ENCODE peak calls at places on chromosomes 16 and 17, in eight cellular contexts. One of them, this sample, is unnamed.

GRCh38 chr17:58671969-58672368 is 19.9 kb downstream of the TEX14 start:
- DNase-seq in WTC11: peak
- DNase-seq in activated T-helper 1 cell treated with anti-CD3 and anti-CD28 coated beads, Interleukin-12 subunit alpha, Interleukin-12 subunit beta, Interleukin-2, Interleukin-4 antibody, amounts not matched to agents 30 ng/mL and 10 ng/mL and 1 ng/mL, durations not matched to agents 14 hours and 24 hours and 36 hours: no peak
- DNase-seq in PC-3: no peak
- DNase-seq in fibroblast of pulmonary artery: no peak
- DNase-seq in T-helper 9 cell: no peak
- DNase-seq in GM12865: no peak
- DNase-seq in NCI-H526 treated with DMSO at 0.1 percent for 48 hours: no peak
- DNase-seq in this sample: no peak

GRCh38 chr16:53412549-53412948 is 21.7 kb upstream of the RBL2 start:
- DNase-seq in WTC11: no peak
- DNase-seq in activated T-helper 1 cell treated with anti-CD3 and anti-CD28 coated beads, Interleukin-12 subunit alpha, Interleukin-12 subunit beta, Interleukin-2, Interleukin-4 antibody, amounts not matched to agents 30 ng/mL and 10 ng/mL and 1 ng/mL, durations not matched to agents 14 hours and 24 hours and 36 hours: no peak
- DNase-seq in PC-3: no peak
- DNase-seq in fibroblast of pulmonary artery: no peak
- DNase-seq in T-helper 9 cell: no peak
- DNase-seq in GM12865: no peak
- DNase-seq in NCI-H526 treated with DMSO at 0.1 percent for 48 hours: no peak
- DNase-seq in this sample: no peak

GRCh38 chr16:81313731-81314602 is 795 bp upstream of the GAN start:
- DNase-seq in WTC11: peak
- DNase-seq in activated T-helper 1 cell treated with anti-CD3 and anti-CD28 coated beads, Interleukin-12 subunit alpha, Interleukin-12 subunit beta, Interleukin-2, Interleukin-4 antibody, amounts not matched to agents 30 ng/mL and 10 ng/mL and 1 ng/mL, durations not matched to agents 14 hours and 24 hours and 36 hours: no peak
- DNase-seq in PC-3: no peak
- DNase-seq in fibroblast of pulmonary artery: peak
- DNase-seq in T-helper 9 cell: peak
- DNase-seq in GM12865: peak
- DNase-seq in NCI-H526 treated with DMSO at 0.1 percent for 48 hours: no peak
- DNase-seq in this sample: no peak

GRCh38 chr17:50173335-50173941 is 7.6 kb downstream of the SGCA start:
- DNase-seq in WTC11: no peak
- DNase-seq in activated T-helper 1 cell treated with anti-CD3 and anti-CD28 coated beads, Interleukin-12 subunit alpha, Interleukin-12 subunit beta, Interleukin-2, Interleukin-4 antibody, amounts not matched to agents 30 ng/mL and 10 ng/mL and 1 ng/mL, durations not matched to agents 14 hours and 24 hours and 36 hours: no peak
- DNase-seq in PC-3: no peak
- DNase-seq in fibroblast of pulmonary artery: peak
- DNase-seq in T-helper 9 cell: no peak
- DNase-seq in GM12865: no peak
- DNase-seq in NCI-H526 treated with DMSO at 0.1 percent for 48 hours: no peak
- DNase-seq in this sample: peak

GRCh38 chr16:3488801-3489200 is 6.5 kb downstream of the C16orf90 start:
- DNase-seq in WTC11: no peak
- DNase-seq in activated T-helper 1 cell treated with anti-CD3 and anti-CD28 coated beads, Interleukin-12 subunit alpha, Interleukin-12 subunit beta, Interleukin-2, Interleukin-4 antibody, amounts not matched to agents 30 ng/mL and 10 ng/mL and 1 ng/mL, durations not matched to agents 14 hours and 24 hours and 36 hours: no peak
- DNase-seq in PC-3: no peak
- DNase-seq in fibroblast of pulmonary artery: no peak
- DNase-seq in T-helper 9 cell: no peak
- DNase-seq in GM12865: no peak
- DNase-seq in NCI-H526 treated with DMSO at 0.1 percent for 48 hours: no peak
- DNase-seq in this sample: no peak

GRCh38 chr17:76493505-76494167 is 7.6 kb downstream of the RHBDF2 start:
- DNase-seq in WTC11: no peak
- DNase-seq in activated T-helper 1 cell treated with anti-CD3 and anti-CD28 coated beads, Interleukin-12 subunit alpha, Interleukin-12 subunit beta, Interleukin-2, Interleukin-4 antibody, amounts not matched to agents 30 ng/mL and 10 ng/mL and 1 ng/mL, durations not matched to agents 14 hours and 24 hours and 36 hours: peak
- DNase-seq in PC-3: no peak
- DNase-seq in fibroblast of pulmonary artery: no peak
- DNase-seq in T-helper 9 cell: peak
- DNase-seq in GM12865: peak
- DNase-seq in NCI-H526 treated with DMSO at 0.1 percent for 48 hours: no peak
- DNase-seq in this sample: peak

GRCh38 chr16:4218202-4218601 is 23.7 kb downstream of the SRL start:
- DNase-seq in WTC11: no peak
- DNase-seq in activated T-helper 1 cell treated with anti-CD3 and anti-CD28 coated beads, Interleukin-12 subunit alpha, Interleukin-12 subunit beta, Interleukin-2, Interleukin-4 antibody, amounts not matched to agents 30 ng/mL and 10 ng/mL and 1 ng/mL, durations not matched to agents 14 hours and 24 hours and 36 hours: no peak
- DNase-seq in PC-3: no peak
- DNase-seq in fibroblast of pulmonary artery: no peak
- DNase-seq in T-helper 9 cell: no peak
- DNase-seq in GM12865: no peak
- DNase-seq in NCI-H526 treated with DMSO at 0.1 percent for 48 hours: no peak
- DNase-seq in this sample: no peak

GRCh38 chr16:27444015-27444414 is 42.0 kb downstream of the IL21R start:
- DNase-seq in WTC11: no peak
- DNase-seq in activated T-helper 1 cell treated with anti-CD3 and anti-CD28 coated beads, Interleukin-12 subunit alpha, Interleukin-12 subunit beta, Interleukin-2, Interleukin-4 antibody, amounts not matched to agents 30 ng/mL and 10 ng/mL and 1 ng/mL, durations not matched to agents 14 hours and 24 hours and 36 hours: no peak
- DNase-seq in PC-3: no peak
- DNase-seq in fibroblast of pulmonary artery: peak
- DNase-seq in T-helper 9 cell: no peak
- DNase-seq in GM12865: no peak
- DNase-seq in NCI-H526 treated with DMSO at 0.1 percent for 48 hours: no peak
- DNase-seq in this sample: no peak

GRCh38 chr17:82520041-82520910 is 744 bp downstream of the FOXK2 start:
- DNase-seq in WTC11: peak
- DNase-seq in activated T-helper 1 cell treated with anti-CD3 and anti-CD28 coated beads, Interleukin-12 subunit alpha, Interleukin-12 subunit beta, Interleukin-2, Interleukin-4 antibody, amounts not matched to agents 30 ng/mL and 10 ng/mL and 1 ng/mL, durations not matched to agents 14 hours and 24 hours and 36 hours: peak
- DNase-seq in PC-3: peak
- DNase-seq in fibroblast of pulmonary artery: peak
- DNase-seq in T-helper 9 cell: peak
- DNase-seq in GM12865: peak
- DNase-seq in NCI-H526 treated with DMSO at 0.1 percent for 48 hours: peak
- DNase-seq in this sample: peak

GRCh38 chr17:9645858-9646555 is 690 bp downstream of the USP43 start:
- DNase-seq in WTC11: peak
- DNase-seq in activated T-helper 1 cell treated with anti-CD3 and anti-CD28 coated beads, Interleukin-12 subunit alpha, Interleukin-12 subunit beta, Interleukin-2, Interleukin-4 antibody, amounts not matched to agents 30 ng/mL and 10 ng/mL and 1 ng/mL, durations not matched to agents 14 hours and 24 hours and 36 hours: no peak
- DNase-seq in PC-3: peak
- DNase-seq in fibroblast of pulmonary artery: no peak
- DNase-seq in T-helper 9 cell: no peak
- DNase-seq in GM12865: peak
- DNase-seq in NCI-H526 treated with DMSO at 0.1 percent for 48 hours: peak
- DNase-seq in this sample: peak

GRCh38 chr16:89847056-89847929 is 19.0 kb downstream of the SPIRE2 start:
- DNase-seq in WTC11: no peak
- DNase-seq in activated T-helper 1 cell treated with anti-CD3 and anti-CD28 coated beads, Interleukin-12 subunit alpha, Interleukin-12 subunit beta, Interleukin-2, Interleukin-4 antibody, amounts not matched to agents 30 ng/mL and 10 ng/mL and 1 ng/mL, durations not matched to agents 14 hours and 24 hours and 36 hours: no peak
- DNase-seq in PC-3: no peak
- DNase-seq in fibroblast of pulmonary artery: no peak
- DNase-seq in T-helper 9 cell: no peak
- DNase-seq in GM12865: no peak
- DNase-seq in NCI-H526 treated with DMSO at 0.1 percent for 48 hours: peak
- DNase-seq in this sample: no peak

GRCh38 chr17:8079291-8080207 is 8.0 kb downstream of the ALOX12B start:
- DNase-seq in WTC11: peak
- DNase-seq in activated T-helper 1 cell treated with anti-CD3 and anti-CD28 coated beads, Interleukin-12 subunit alpha, Interleukin-12 subunit beta, Interleukin-2, Interleukin-4 antibody, amounts not matched to agents 30 ng/mL and 10 ng/mL and 1 ng/mL, durations not matched to agents 14 hours and 24 hours and 36 hours: peak
- DNase-seq in PC-3: peak
- DNase-seq in fibroblast of pulmonary artery: peak
- DNase-seq in T-helper 9 cell: peak
- DNase-seq in GM12865: peak
- DNase-seq in NCI-H526 treated with DMSO at 0.1 percent for 48 hours: peak
- DNase-seq in this sample: peak

GRCh38 chr17:31533546-31534155 is 142.2 kb downstream of the RAB11FIP4 start:
- DNase-seq in WTC11: peak
- DNase-seq in activated T-helper 1 cell treated with anti-CD3 and anti-CD28 coated beads, Interleukin-12 subunit alpha, Interleukin-12 subunit beta, Interleukin-2, Interleukin-4 antibody, amounts not matched to agents 30 ng/mL and 10 ng/mL and 1 ng/mL, durations not matched to agents 14 hours and 24 hours and 36 hours: no peak
- DNase-seq in PC-3: peak
- DNase-seq in fibroblast of pulmonary artery: peak
- DNase-seq in T-helper 9 cell: no peak
- DNase-seq in GM12865: no peak
- DNase-seq in NCI-H526 treated with DMSO at 0.1 percent for 48 hours: no peak
- DNase-seq in this sample: peak

GRCh38 chr16:48393843-48394703 is 8.9 kb upstream of the SIAH1 start:
- DNase-seq in WTC11: no peak
- DNase-seq in activated T-helper 1 cell treated with anti-CD3 and anti-CD28 coated beads, Interleukin-12 subunit alpha, Interleukin-12 subunit beta, Interleukin-2, Interleukin-4 antibody, amounts not matched to agents 30 ng/mL and 10 ng/mL and 1 ng/mL, durations not matched to agents 14 hours and 24 hours and 36 hours: no peak
- DNase-seq in PC-3: no peak
- DNase-seq in fibroblast of pulmonary artery: peak
- DNase-seq in T-helper 9 cell: no peak
- DNase-seq in GM12865: no peak
- DNase-seq in NCI-H526 treated with DMSO at 0.1 percent for 48 hours: no peak
- DNase-seq in this sample: no peak

GRCh38 chr16:23407436-23408125 is 45.4 kb downstream of the COG7 start:
- DNase-seq in WTC11: no peak
- DNase-seq in activated T-helper 1 cell treated with anti-CD3 and anti-CD28 coated beads, Interleukin-12 subunit alpha, Interleukin-12 subunit beta, Interleukin-2, Interleukin-4 antibody, amounts not matched to agents 30 ng/mL and 10 ng/mL and 1 ng/mL, durations not matched to agents 14 hours and 24 hours and 36 hours: no peak
- DNase-seq in PC-3: no peak
- DNase-seq in fibroblast of pulmonary artery: no peak
- DNase-seq in T-helper 9 cell: no peak
- DNase-seq in GM12865: no peak
- DNase-seq in NCI-H526 treated with DMSO at 0.1 percent for 48 hours: no peak
- DNase-seq in this sample: no peak

GRCh38 chr17:78408476-78409020 is 30.1 kb downstream of the PGS1 start:
- DNase-seq in WTC11: no peak
- DNase-seq in activated T-helper 1 cell treated with anti-CD3 and anti-CD28 coated beads, Interleukin-12 subunit alpha, Interleukin-12 subunit beta, Interleukin-2, Interleukin-4 antibody, amounts not matched to agents 30 ng/mL and 10 ng/mL and 1 ng/mL, durations not matched to agents 14 hours and 24 hours and 36 hours: no peak
- DNase-seq in PC-3: no peak
- DNase-seq in fibroblast of pulmonary artery: no peak
- DNase-seq in T-helper 9 cell: no peak
- DNase-seq in GM12865: no peak
- DNase-seq in NCI-H526 treated with DMSO at 0.1 percent for 48 hours: no peak
- DNase-seq in this sample: peak

GRCh38 chr17:27807567-27808470 is 7.5 kb upstream of the NOS2 start:
- DNase-seq in WTC11: no peak
- DNase-seq in activated T-helper 1 cell treated with anti-CD3 and anti-CD28 coated beads, Interleukin-12 subunit alpha, Interleukin-12 subunit beta, Interleukin-2, Interleukin-4 antibody, amounts not matched to agents 30 ng/mL and 10 ng/mL and 1 ng/mL, durations not matched to agents 14 hours and 24 hours and 36 hours: peak
- DNase-seq in PC-3: no peak
- DNase-seq in fibroblast of pulmonary artery: no peak
- DNase-seq in T-helper 9 cell: peak
- DNase-seq in GM12865: peak
- DNase-seq in NCI-H526 treated with DMSO at 0.1 percent for 48 hours: no peak
- DNase-seq in this sample: peak

GRCh38 chr17:80034977-80035686 is 540 bp downstream of the TBC1D16 start:
- DNase-seq in WTC11: peak
- DNase-seq in activated T-helper 1 cell treated with anti-CD3 and anti-CD28 coated beads, Interleukin-12 subunit alpha, Interleukin-12 subunit beta, Interleukin-2, Interleukin-4 antibody, amounts not matched to agents 30 ng/mL and 10 ng/mL and 1 ng/mL, durations not matched to agents 14 hours and 24 hours and 36 hours: peak
- DNase-seq in PC-3: peak
- DNase-seq in fibroblast of pulmonary artery: peak
- DNase-seq in T-helper 9 cell: peak
- DNase-seq in GM12865: peak
- DNase-seq in NCI-H526 treated with DMSO at 0.1 percent for 48 hours: no peak
- DNase-seq in this sample: peak

GRCh38 chr17:80922580-80923160 is 69.0 kb upstream of the CHMP6 start:
- DNase-seq in WTC11: no peak
- DNase-seq in activated T-helper 1 cell treated with anti-CD3 and anti-CD28 coated beads, Interleukin-12 subunit alpha, Interleukin-12 subunit beta, Interleukin-2, Interleukin-4 antibody, amounts not matched to agents 30 ng/mL and 10 ng/mL and 1 ng/mL, durations not matched to agents 14 hours and 24 hours and 36 hours: no peak
- DNase-seq in PC-3: no peak
- DNase-seq in fibroblast of pulmonary artery: no peak
- DNase-seq in T-helper 9 cell: no peak
- DNase-seq in GM12865: no peak
- DNase-seq in NCI-H526 treated with DMSO at 0.1 percent for 48 hours: no peak
- DNase-seq in this sample: no peak

GRCh38 chr16:27230562-27230991 is 27.3 kb downstream of the KDM8 start:
- DNase-seq in WTC11: peak
- DNase-seq in activated T-helper 1 cell treated with anti-CD3 and anti-CD28 coated beads, Interleukin-12 subunit alpha, Interleukin-12 subunit beta, Interleukin-2, Interleukin-4 antibody, amounts not matched to agents 30 ng/mL and 10 ng/mL and 1 ng/mL, durations not matched to agents 14 hours and 24 hours and 36 hours: peak
- DNase-seq in PC-3: no peak
- DNase-seq in fibroblast of pulmonary artery: no peak
- DNase-seq in T-helper 9 cell: peak
- DNase-seq in GM12865: no peak
- DNase-seq in NCI-H526 treated with DMSO at 0.1 percent for 48 hours: no peak
- DNase-seq in this sample: peak

GRCh38 chr17:45168991-45169752 is 7.5 kb downstream of the HEXIM2 start:
- DNase-seq in WTC11: peak
- DNase-seq in activated T-helper 1 cell treated with anti-CD3 and anti-CD28 coated beads, Interleukin-12 subunit alpha, Interleukin-12 subunit beta, Interleukin-2, Interleukin-4 antibody, amounts not matched to agents 30 ng/mL and 10 ng/mL and 1 ng/mL, durations not matched to agents 14 hours and 24 hours and 36 hours: no peak
- DNase-seq in PC-3: no peak
- DNase-seq in fibroblast of pulmonary artery: no peak
- DNase-seq in T-helper 9 cell: no peak
- DNase-seq in GM12865: no peak
- DNase-seq in NCI-H526 treated with DMSO at 0.1 percent for 48 hours: no peak
- DNase-seq in this sample: no peak

GRCh38 chr17:82246365-82247174 is 17.7 kb downstream of the SLC16A3 start:
- DNase-seq in WTC11: no peak
- DNase-seq in activated T-helper 1 cell treated with anti-CD3 and anti-CD28 coated beads, Interleukin-12 subunit alpha, Interleukin-12 subunit beta, Interleukin-2, Interleukin-4 antibody, amounts not matched to agents 30 ng/mL and 10 ng/mL and 1 ng/mL, durations not matched to agents 14 hours and 24 hours and 36 hours: no peak
- DNase-seq in PC-3: peak
- DNase-seq in fibroblast of pulmonary artery: peak
- DNase-seq in T-helper 9 cell: no peak
- DNase-seq in GM12865: no peak
- DNase-seq in NCI-H526 treated with DMSO at 0.1 percent for 48 hours: no peak
- DNase-seq in this sample: peak

GRCh38 chr17:29215174-29215573 is 31.5 kb upstream of the CRYBA1 start:
- DNase-seq in WTC11: no peak
- DNase-seq in activated T-helper 1 cell treated with anti-CD3 and anti-CD28 coated beads, Interleukin-12 subunit alpha, Interleukin-12 subunit beta, Interleukin-2, Interleukin-4 antibody, amounts not matched to agents 30 ng/mL and 10 ng/mL and 1 ng/mL, durations not matched to agents 14 hours and 24 hours and 36 hours: no peak
- DNase-seq in PC-3: no peak
- DNase-seq in fibroblast of pulmonary artery: no peak
- DNase-seq in T-helper 9 cell: no peak
- DNase-seq in GM12865: no peak
- DNase-seq in NCI-H526 treated with DMSO at 0.1 percent for 48 hours: no peak
- DNase-seq in this sample: no peak

GRCh38 chr16:3509470-3509928 is 8.7 kb downstream of the CLUAP1 start:
- DNase-seq in WTC11: no peak
- DNase-seq in activated T-helper 1 cell treated with anti-CD3 and anti-CD28 coated beads, Interleukin-12 subunit alpha, Interleukin-12 subunit beta, Interleukin-2, Interleukin-4 antibody, amounts not matched to agents 30 ng/mL and 10 ng/mL and 1 ng/mL, durations not matched to agents 14 hours and 24 hours and 36 hours: peak
- DNase-seq in PC-3: peak
- DNase-seq in fibroblast of pulmonary artery: no peak
- DNase-seq in T-helper 9 cell: peak
- DNase-seq in GM12865: peak
- DNase-seq in NCI-H526 treated with DMSO at 0.1 percent for 48 hours: no peak
- DNase-seq in this sample: no peak

GRCh38 chr17:76467809-76468633 is 618 bp downstream of the AANAT start:
- DNase-seq in WTC11: no peak
- DNase-seq in activated T-helper 1 cell treated with anti-CD3 and anti-CD28 coated beads, Interleukin-12 subunit alpha, Interleukin-12 subunit beta, Interleukin-2, Interleukin-4 antibody, amounts not matched to agents 30 ng/mL and 10 ng/mL and 1 ng/mL, durations not matched to agents 14 hours and 24 hours and 36 hours: no peak
- DNase-seq in PC-3: no peak
- DNase-seq in fibroblast of pulmonary artery: no peak
- DNase-seq in T-helper 9 cell: no peak
- DNase-seq in GM12865: no peak
- DNase-seq in NCI-H526 treated with DMSO at 0.1 percent for 48 hours: no peak
- DNase-seq in this sample: no peak

GRCh38 chr17:66523378-66524174 is 221.2 kb downstream of the PRKCA start:
- DNase-seq in WTC11: no peak
- DNase-seq in activated T-helper 1 cell treated with anti-CD3 and anti-CD28 coated beads, Interleukin-12 subunit alpha, Interleukin-12 subunit beta, Interleukin-2, Interleukin-4 antibody, amounts not matched to agents 30 ng/mL and 10 ng/mL and 1 ng/mL, durations not matched to agents 14 hours and 24 hours and 36 hours: no peak
- DNase-seq in PC-3: no peak
- DNase-seq in fibroblast of pulmonary artery: peak
- DNase-seq in T-helper 9 cell: no peak
- DNase-seq in GM12865: no peak
- DNase-seq in NCI-H526 treated with DMSO at 0.1 percent for 48 hours: no peak
- DNase-seq in this sample: no peak

GRCh38 chr17:57585341-57586098 is 159.6 kb downstream of the CCDC182 start:
- DNase-seq in WTC11: no peak
- DNase-seq in activated T-helper 1 cell treated with anti-CD3 and anti-CD28 coated beads, Interleukin-12 subunit alpha, Interleukin-12 subunit beta, Interleukin-2, Interleukin-4 antibody, amounts not matched to agents 30 ng/mL and 10 ng/mL and 1 ng/mL, durations not matched to agents 14 hours and 24 hours and 36 hours: no peak
- DNase-seq in PC-3: no peak
- DNase-seq in fibroblast of pulmonary artery: no peak
- DNase-seq in T-helper 9 cell: no peak
- DNase-seq in GM12865: no peak
- DNase-seq in NCI-H526 treated with DMSO at 0.1 percent for 48 hours: no peak
- DNase-seq in this sample: no peak

GRCh38 chr17:78933959-78934568 is 8.9 kb upstream of the TIMP2 start:
- DNase-seq in WTC11: peak
- DNase-seq in activated T-helper 1 cell treated with anti-CD3 and anti-CD28 coated beads, Interleukin-12 subunit alpha, Interleukin-12 subunit beta, Interleukin-2, Interleukin-4 antibody, amounts not matched to agents 30 ng/mL and 10 ng/mL and 1 ng/mL, durations not matched to agents 14 hours and 24 hours and 36 hours: no peak
- DNase-seq in PC-3: peak
- DNase-seq in fibroblast of pulmonary artery: peak
- DNase-seq in T-helper 9 cell: no peak
- DNase-seq in GM12865: no peak
- DNase-seq in NCI-H526 treated with DMSO at 0.1 percent for 48 hours: no peak
- DNase-seq in this sample: peak

GRCh38 chr17:15469260-15469659 is 1.8 kb upstream of the CDRT4 start:
- DNase-seq in WTC11: no peak
- DNase-seq in activated T-helper 1 cell treated with anti-CD3 and anti-CD28 coated beads, Interleukin-12 subunit alpha, Interleukin-12 subunit beta, Interleukin-2, Interleukin-4 antibody, amounts not matched to agents 30 ng/mL and 10 ng/mL and 1 ng/mL, durations not matched to agents 14 hours and 24 hours and 36 hours: no peak
- DNase-seq in PC-3: no peak
- DNase-seq in fibroblast of pulmonary artery: peak
- DNase-seq in T-helper 9 cell: no peak
- DNase-seq in GM12865: no peak
- DNase-seq in NCI-H526 treated with DMSO at 0.1 percent for 48 hours: no peak
- DNase-seq in this sample: peak

GRCh38 chr17:14304876-14305636 is 4.2 kb downstream of the HS3ST3B1 start:
- DNase-seq in WTC11: no peak
- DNase-seq in activated T-helper 1 cell treated with anti-CD3 and anti-CD28 coated beads, Interleukin-12 subunit alpha, Interleukin-12 subunit beta, Interleukin-2, Interleukin-4 antibody, amounts not matched to agents 30 ng/mL and 10 ng/mL and 1 ng/mL, durations not matched to agents 14 hours and 24 hours and 36 hours: no peak
- DNase-seq in PC-3: no peak
- DNase-seq in fibroblast of pulmonary artery: no peak
- DNase-seq in T-helper 9 cell: no peak
- DNase-seq in GM12865: no peak
- DNase-seq in NCI-H526 treated with DMSO at 0.1 percent for 48 hours: peak
- DNase-seq in this sample: no peak

GRCh38 chr16:19338335-19338734 is 52.8 kb downstream of the CLEC19A start:
- DNase-seq in WTC11: no peak
- DNase-seq in activated T-helper 1 cell treated with anti-CD3 and anti-CD28 coated beads, Interleukin-12 subunit alpha, Interleukin-12 subunit beta, Interleukin-2, Interleukin-4 antibody, amounts not matched to agents 30 ng/mL and 10 ng/mL and 1 ng/mL, durations not matched to agents 14 hours and 24 hours and 36 hours: no peak
- DNase-seq in PC-3: no peak
- DNase-seq in fibroblast of pulmonary artery: no peak
- DNase-seq in T-helper 9 cell: no peak
- DNase-seq in GM12865: no peak
- DNase-seq in NCI-H526 treated with DMSO at 0.1 percent for 48 hours: no peak
- DNase-seq in this sample: no peak

GRCh38 chr16:70738083-70738977 is 52.5 kb upstream of the MTSS2 start:
- DNase-seq in WTC11: peak
- DNase-seq in activated T-helper 1 cell treated with anti-CD3 and anti-CD28 coated beads, Interleukin-12 subunit alpha, Interleukin-12 subunit beta, Interleukin-2, Interleukin-4 antibody, amounts not matched to agents 30 ng/mL and 10 ng/mL and 1 ng/mL, durations not matched to agents 14 hours and 24 hours and 36 hours: no peak
- DNase-seq in PC-3: peak
- DNase-seq in fibroblast of pulmonary artery: peak
- DNase-seq in T-helper 9 cell: no peak
- DNase-seq in GM12865: peak
- DNase-seq in NCI-H526 treated with DMSO at 0.1 percent for 48 hours: no peak
- DNase-seq in this sample: peak

GRCh38 chr16:24041834-24042631 is 206.2 kb downstream of the PRKCB start:
- DNase-seq in WTC11: peak
- DNase-seq in activated T-helper 1 cell treated with anti-CD3 and anti-CD28 coated beads, Interleukin-12 subunit alpha, Interleukin-12 subunit beta, Interleukin-2, Interleukin-4 antibody, amounts not matched to agents 30 ng/mL and 10 ng/mL and 1 ng/mL, durations not matched to agents 14 hours and 24 hours and 36 hours: peak
- DNase-seq in PC-3: peak
- DNase-seq in fibroblast of pulmonary artery: peak
- DNase-seq in T-helper 9 cell: peak
- DNase-seq in GM12865: peak
- DNase-seq in NCI-H526 treated with DMSO at 0.1 percent for 48 hours: peak
- DNase-seq in this sample: peak

GRCh38 chr17:61389670-61390478 is 9.8 kb upstream of the TBX2 start:
- DNase-seq in WTC11: peak
- DNase-seq in activated T-helper 1 cell treated with anti-CD3 and anti-CD28 coated beads, Interleukin-12 subunit alpha, Interleukin-12 subunit beta, Interleukin-2, Interleukin-4 antibody, amounts not matched to agents 30 ng/mL and 10 ng/mL and 1 ng/mL, durations not matched to agents 14 hours and 24 hours and 36 hours: no peak
- DNase-seq in PC-3: peak
- DNase-seq in fibroblast of pulmonary artery: peak
- DNase-seq in T-helper 9 cell: peak
- DNase-seq in GM12865: peak
- DNase-seq in NCI-H526 treated with DMSO at 0.1 percent for 48 hours: no peak
- DNase-seq in this sample: no peak

This sample was measured in right cardiac atrium.